ENCODE peak calls at places on chromosome X, in eight cellular contexts. G is naive B cell, Z is NCI-H2227 treated with DMSO at 0.1 percent for 48 hours, Y is glutamatergic neuron, L is adrenal gland, C is GDM1, A is HEK293T, F is breast epithelium. B is an unnamed sample.

GRCh38 chrX:22310779-22311178 is 38.1 kb downstream of the CBLL2 start:
- DNase-seq in G (no peak), Z (no peak), Y (no peak), L (no peak), C (no peak), A (no peak), F (no peak), B (no peak)

GRCh38 chrX:39262641-39263040 is 461.4 kb downstream of the MID1IP1 start:
- DNase-seq in G (no peak), Z (no peak), Y (no peak), L (no peak), C (no peak), A (no peak), F (no peak), B (no peak)

GRCh38 chrX:130741151-130741550 is 161.9 kb downstream of the ENOX2 start:
- DNase-seq in G (no peak), Z (no peak), Y (no peak), L (no peak), C (no peak), A (no peak), F (no peak), B (no peak)

GRCh38 chrX:69045616-69046345 is 119.5 kb downstream of the PJA1 start:
- DNase-seq in G (no peak), Z (no peak), Y (no peak), L (peak; percentile 3), C (no peak), A (no peak), F (no peak), B (no peak)

GRCh38 chrX:31061091-31061490 is 10.8 kb downstream of the FTHL17 start:
- DNase-seq in G (no peak), Z (no peak), Y (no peak), L (no peak), C (no peak), A (no peak), F (no peak), B (no peak)

GRCh38 chrX:50839730-50840129 is 25.7 kb upstream of the SHROOM4 start:
- DNase-seq in G (no peak), Z (no peak), Y (no peak), L (no peak), C (no peak), A (no peak), F (no peak), B (no peak)

GRCh38 chrX:24026403-24026801 is 584 bp downstream of the KLHL15 start:
- DNase-seq in G (no peak), Z (peak; percentile 73), Y (no peak), L (no peak), C (no peak), A (no peak), F (no peak), B (no peak)

GRCh38 chrX:65630771-65631170 is 36.7 kb upstream of the MSN start:
- DNase-seq in G (no peak), Z (no peak), Y (no peak), L (no peak), C (no peak), A (no peak), F (no peak), B (no peak)

GRCh38 chrX:106897259-106897658 is 5.9 kb downstream of the RIPPLY1 start:
- DNase-seq in G (no peak), Z (no peak), Y (no peak), L (no peak), C (no peak), A (no peak), F (no peak), B (peak; percentile 25)

GRCh38 chrX:118074086-118074485 is 42.5 kb downstream of the KLHL13 start:
- DNase-seq in G (no peak), Z (no peak), Y (no peak), L (no peak), C (no peak), A (no peak), F (no peak), B (no peak)

GRCh38 chrX:7119927-7120577 is 27.5 kb upstream of the STS start:
- DNase-seq in G (no peak), Z (no peak), Y (no peak), L (no peak), C (no peak), A (no peak), F (no peak), B (no peak)

GRCh38 chrX:57573754-57574153 is 18.1 kb upstream of the ZXDB start:
- DNase-seq in G (no peak), Z (no peak), Y (no peak), L (no peak), C (no peak), A (peak; percentile 8), F (no peak), B (no peak)

GRCh38 chrX:15430584-15430983 is 46.4 kb upstream of the VEGFD start:
- DNase-seq in G (no peak), Z (no peak), Y (no peak), L (no peak), C (no peak), A (no peak), F (no peak), B (no peak)

GRCh38 chrX:10095698-10096432 is 60.9 kb upstream of the CLCN4 start:
- DNase-seq in G (no peak), Z (no peak), Y (no peak), L (no peak), C (no peak), A (no peak), F (no peak), B (no peak)

GRCh38 chrX:136689441-136689840 is 41.5 kb downstream of the CD40LG start:
- DNase-seq in G (no peak), Z (no peak), Y (no peak), L (no peak), C (no peak), A (no peak), F (no peak), B (no peak)

GRCh38 chrX:94493405-94493804 is 819.4 kb downstream of the FAM133A start:
- DNase-seq in G (no peak), Z (no peak), Y (no peak), L (no peak), C (no peak), A (no peak), F (no peak), B (no peak)

GRCh38 chrX:110104078-110104477 is 101.2 kb downstream of the TMEM164 start:
- DNase-seq in G (no peak), Z (no peak), Y (no peak), L (no peak), C (no peak), A (no peak), F (no peak), B (no peak)

GRCh38 chrX:129808829-129809745 is 29.3 kb downstream of the SASH3 start:
- DNase-seq in G (no peak), Z (no peak), Y (no peak), L (no peak), C (no peak), A (no peak), F (no peak), B (no peak)

GRCh38 chrX:149993989-149994388 is 55.7 kb upstream of the EOLA2 start:
- DNase-seq in G (no peak), Z (no peak), Y (no peak), L (no peak), C (no peak), A (no peak), F (no peak), B (no peak)

GRCh38 chrX:119853449-119853848 is 686 bp upstream of the UPF3B start:
- DNase-seq in G (no peak), Z (peak; percentile 46), Y (no peak), L (no peak), C (no peak), A (no peak), F (no peak), B (no peak)

GRCh38 chrX:40116925-40117324 is 19.2 kb upstream of the BCOR start:
- DNase-seq in G (no peak), Z (no peak), Y (no peak), L (no peak), C (no peak), A (no peak), F (no peak), B (no peak)

GRCh38 chrX:71184803-71185495 is 38.1 kb upstream of the GJB1 start:
- DNase-seq in G (no peak), Z (no peak), Y (no peak), L (no peak), C (no peak), A (no peak), F (no peak), B (no peak)

GRCh38 chrX:48770296-48770695 is 8.7 kb downstream of the GLOD5 start:
- DNase-seq in G (no peak), Z (no peak), Y (no peak), L (no peak), C (no peak), A (no peak), F (no peak), B (no peak)

GRCh38 chrX:101287402-101287801 is 3.7 kb downstream of the TAF7L start:
- DNase-seq in G (peak; percentile 10), Z (peak; percentile 54), Y (no peak), L (no peak), C (peak; percentile 5), A (peak; percentile 45), F (no peak), B (no peak)

B was measured in D341Med.